ENCODE peak calls at places on chromosome 3, in seven cellular contexts. J, L, D, U, B, H and R are unnamed samples.
A peak's percentile ranks its signal among the peaks of the same experiment; 100 is the strongest.

GRCh38 chr3:109899930-109900329 is 562.6 kb upstream of the DPPA4 start:
- DNase-seq in D (no peak), L (no peak), J (no peak), B (no peak), H (no peak), U (no peak), R (no peak)

GRCh38 chr3:5376761-5377160 is 189.3 kb downstream of the EDEM1 start:
- DNase-seq in B (no peak), H (no peak), J (no peak), L (no peak), U (no peak), D (no peak), R (no peak)

GRCh38 chr3:168877899-168878298 is 782.2 kb upstream of the GOLIM4 start:
- DNase-seq in B (no peak), U (no peak), J (no peak), H (peak; percentile 40), L (no peak), D (no peak), R (no peak)

GRCh38 chr3:30183421-30183820 is 423.0 kb upstream of the TGFBR2 start:
- DNase-seq in J (no peak), B (no peak), D (no peak), U (no peak), L (no peak), H (no peak), R (no peak)

GRCh38 chr3:13544293-13544831 is 4.6 kb upstream of the FBLN2 start:
- DNase-seq in D (peak; percentile 73), B (peak; percentile 21), J (no peak), U (no peak), L (no peak), H (no peak), R (no peak)

GRCh38 chr3:161221881-161222600 is 930 bp downstream of the NMD3 start:
- DNase-seq in B (peak; percentile 4), L (no peak), D (no peak), H (no peak), J (no peak), U (no peak), R (no peak)

GRCh38 chr3:42043116-42043796 is 47.9 kb upstream of the TRAK1 start:
- DNase-seq in H (peak; percentile 94), B (no peak), L (peak; percentile 84), U (peak; percentile 65), J (no peak), D (peak; percentile 72), R (no peak)

GRCh38 chr3:13539285-13539625 is 9.7 kb upstream of the FBLN2 start:
- DNase-seq in U (no peak), J (no peak), B (no peak), D (peak; percentile 71), H (no peak), L (no peak), R (no peak)

GRCh38 chr3:4461459-4462090 is 5.5 kb downstream of the SUMF1 start:
- DNase-seq in L (no peak), J (no peak), B (no peak), H (no peak), U (no peak), D (no peak), R (no peak)

GRCh38 chr3:14685204-14685603 is 10.3 kb downstream of the C3orf20 start:
- DNase-seq in H (no peak), D (no peak), U (no peak), L (no peak), B (no peak), J (no peak), R (no peak)

GRCh38 chr3:174303911-174304541 is 555.1 kb upstream of the NAALADL2 start:
- DNase-seq in H (no peak), J (no peak), B (no peak), L (no peak), U (no peak), D (no peak), R (no peak)